ENCODE peak calls at places on chromosomes 13 and 19, in seven cellular contexts. C, O, G, R, M, B and A are unnamed samples.

GRCh38 chr13:40259899-40260298 is 406.5 kb downstream of the FOXO1 start:
- DNase-seq in C (no peak), M (no peak), G (peak; percentile 69), R (no peak), O (no peak), B (no peak), A (no peak)

GRCh38 chr19:12543855-12544254 is 7.4 kb downstream of the ZNF564 start:
- DNase-seq in R (no peak), B (no peak), C (no peak), O (no peak), M (no peak), G (no peak), A (no peak)

GRCh38 chr13:61670384-61671161 is 254.9 kb upstream of the PCDH20 start:
- DNase-seq in M (no peak), C (no peak), R (no peak), O (no peak), G (no peak), B (no peak), A (no peak)

GRCh38 chr13:28548872-28549271 is 53.9 kb upstream of the FLT1 start:
- DNase-seq in B (no peak), O (no peak), C (no peak), M (no peak), R (no peak), G (no peak), A (no peak)

GRCh38 chr13:99970761-99971575 is 599 bp downstream of the ZIC5 start:
- DNase-seq in G (no peak), O (no peak), R (no peak), M (no peak), C (no peak), B (no peak), A (no peak)

GRCh38 chr13:40629678-40630384 is 36.6 kb downstream of the FOXO1 start:
- DNase-seq in B (no peak), M (no peak), O (no peak), R (no peak), C (no peak), G (no peak), A (no peak)

GRCh38 chr13:105972306-105972721 is 563.1 kb downstream of the EFNB2 start:
- DNase-seq in R (peak; percentile 49), B (no peak), C (no peak), O (no peak), M (no peak), G (no peak), A (no peak)

GRCh38 chr13:52743569-52743968 is 3.9 kb upstream of the CNMD start:
- DNase-seq in O (no peak), R (no peak), M (no peak), B (no peak), G (no peak), C (no peak), A (no peak)

GRCh38 chr13:113557013-113557412 is 27.5 kb upstream of the TFDP1 start:
- DNase-seq in R (no peak), O (no peak), G (no peak), M (no peak), C (no peak), B (no peak), A (no peak)